ENCODE peak calls at places on chromosomes 2 and 18, in six cellular contexts. C is spleen, F is HAP-1, Q is AG10803, N is GM23248, T is MG63. M is an unnamed sample.

GRCh38 chr2:1499033-1499795 is 86.0 kb downstream of the TPO start:
- DNase-seq in C (peak), F (no peak), Q (no peak), N (no peak), T (no peak), M (no peak)

GRCh38 chr2:62768615-62769014 is 63.1 kb downstream of the EHBP1 start:
- DNase-seq in C (no peak), F (no peak), Q (no peak), N (peak), T (no peak), M (no peak)

GRCh38 chr18:76495435-76496199 is 575 bp upstream of the ZNF516 start:
- DNase-seq in C (peak), F (peak), Q (peak), N (peak), T (no peak), M (peak)

GRCh38 chr18:44627245-44627644 is 53.4 kb upstream of the SETBP1 start:
- DNase-seq in C (no peak), F (no peak), Q (peak), N (peak), T (peak), M (no peak)

GRCh38 chr2:240806006-240806405 is 14.0 kb downstream of the KIF1A start:
- DNase-seq in C (no peak), F (peak), Q (no peak), N (no peak), T (no peak), M (no peak)

GRCh38 chr2:231955758-231956472 is 5.6 kb upstream of the DIS3L2 start:
- DNase-seq in C (no peak), F (no peak), Q (no peak), N (no peak), T (no peak), M (no peak)

GRCh38 chr2:6828299-6828584 is 37.5 kb downstream of the CMPK2 start:
- DNase-seq in C (no peak), F (no peak), Q (peak), N (peak), T (no peak), M (peak)

GRCh38 chr2:159455330-159455918 is 160.9 kb downstream of the BAZ2B start:
- DNase-seq in C (no peak), F (no peak), Q (no peak), N (peak), T (no peak), M (no peak)

GRCh38 chr2:39027427-39027826 is 93.4 kb downstream of the SOS1 start:
- DNase-seq in C (no peak), F (no peak), Q (no peak), N (no peak), T (no peak), M (no peak)

GRCh38 chr18:79508565-79509535 is 113.1 kb downstream of the NFATC1 start:
- DNase-seq in C (peak), F (no peak), Q (no peak), N (no peak), T (no peak), M (no peak)

GRCh38 chr2:765369-765768 is 88.2 kb upstream of the TMEM18 start:
- DNase-seq in C (no peak), F (no peak), Q (no peak), N (no peak), T (no peak), M (no peak)

GRCh38 chr2:201643216-201643651 is at the start of gene TMEM237:
- DNase-seq in C (peak), F (peak), Q (peak), N (peak), T (peak), M (no peak)

GRCh38 chr2:28488858-28489575 is 6.8 kb upstream of the PLB1 start:
- DNase-seq in C (no peak), F (no peak), Q (no peak), N (peak), T (no peak), M (no peak)

GRCh38 chr2:56749152-56749752 is 565.5 kb downstream of the CCDC85A start:
- DNase-seq in C (no peak), F (no peak), Q (peak), N (peak), T (no peak), M (peak)

GRCh38 chr2:176199902-176200301 is 11.4 kb downstream of the HOXD1 start:
- DNase-seq in C (no peak), F (no peak), Q (no peak), N (no peak), T (no peak), M (no peak)

GRCh38 chr2:233690444-233690843 is 2.2 kb upstream of the UGT1A6 start:
- DNase-seq in C (no peak), F (no peak), Q (no peak), N (no peak), T (no peak), M (no peak)

GRCh38 chr2:173589604-173590277 is 235.1 kb downstream of the CDCA7 start:
- DNase-seq in C (no peak), F (no peak), Q (no peak), N (no peak), T (peak), M (no peak)

GRCh38 chr2:207619764-207620203 is 5.4 kb downstream of the METTL21A start:
- DNase-seq in C (no peak), F (no peak), Q (no peak), N (no peak), T (no peak), M (no peak)

GRCh38 chr2:237262838-237263771 is 150.9 kb downstream of the COL6A3 start:
- DNase-seq in C (no peak), F (no peak), Q (peak), N (peak), T (peak), M (peak)

GRCh38 chr18:45752681-45753080 is 28.7 kb downstream of the SLC14A1 start:
- DNase-seq in C (no peak), F (no peak), Q (no peak), N (no peak), T (no peak), M (no peak)

GRCh38 chr2:39435974-39436591 is 1.0 kb downstream of the MAP4K3 start:
- DNase-seq in C (no peak), F (no peak), Q (peak), N (peak), T (peak), M (peak)

GRCh38 chr18:63879684-63880083 is 7.8 kb upstream of the SERPINB2 start:
- DNase-seq in C (no peak), F (no peak), Q (no peak), N (no peak), T (no peak), M (no peak)

GRCh38 chr2:128819092-128819491 is 500.4 kb upstream of the HS6ST1 start:
- DNase-seq in C (no peak), F (no peak), Q (no peak), N (no peak), T (no peak), M (no peak)

GRCh38 chr2:169362346-169363026 is at the start of gene LRP2:
- DNase-seq in C (no peak), F (peak), Q (no peak), N (peak), T (peak), M (peak)

GRCh38 chr2:62149708-62150107 is 46.2 kb upstream of the B3GNT2 start:
- DNase-seq in C (no peak), F (no peak), Q (peak), N (peak), T (peak), M (peak)

GRCh38 chr2:156598563-156598962 is 162.4 kb downstream of the GPD2 start:
- DNase-seq in C (no peak), F (no peak), Q (no peak), N (no peak), T (no peak), M (no peak)

GRCh38 chr2:38171208-38171858 is 95.4 kb upstream of the CYP1B1 start:
- DNase-seq in C (no peak), F (no peak), Q (no peak), N (no peak), T (no peak), M (peak)

GRCh38 chr2:158753561-158754302 is 41.4 kb upstream of the DAPL1 start:
- DNase-seq in C (no peak), F (peak), Q (peak), N (peak), T (peak), M (peak)

GRCh38 chr2:105791229-105791628 is 46.5 kb downstream of the NCK2 start:
- DNase-seq in C (no peak), F (no peak), Q (no peak), N (no peak), T (no peak), M (no peak)

GRCh38 chr2:222651721-222652420 is 4.0 kb downstream of the FARSB start:
- DNase-seq in C (no peak), F (no peak), Q (peak), N (peak), T (no peak), M (no peak)

GRCh38 chr2:64910972-64911433 is 78.2 kb upstream of the SLC1A4 start:
- DNase-seq in C (no peak), F (no peak), Q (no peak), N (peak), T (no peak), M (no peak)

GRCh38 chr2:235639387-235639786 is 145.5 kb downstream of the AGAP1 start:
- DNase-seq in C (no peak), F (no peak), Q (peak), N (peak), T (peak), M (peak)

GRCh38 chr2:73832905-73833304 is 4.1 kb downstream of the STAMBP start:
- DNase-seq in C (no peak), F (no peak), Q (no peak), N (no peak), T (peak), M (peak)

GRCh38 chr18:8930990-8931648 is 171.4 kb upstream of the NDUFV2 start:
- DNase-seq in C (no peak), F (no peak), Q (no peak), N (no peak), T (peak), M (no peak)

GRCh38 chr2:149167941-149168340 is 129.4 kb downstream of the LYPD6B start:
- DNase-seq in C (no peak), F (no peak), Q (peak), N (no peak), T (no peak), M (no peak)

GRCh38 chr18:11570073-11570588 is 39.3 kb upstream of the SLC35G4 start:
- DNase-seq in C (no peak), F (no peak), Q (no peak), N (no peak), T (no peak), M (no peak)
- H3K4me3 ChIP-seq in C (no peak), F (no peak), Q (no peak), N (no peak), T (no peak), M (no peak)

GRCh38 chr2:192379736-192380135 is 185.0 kb upstream of the TMEFF2 start:
- DNase-seq in C (no peak), F (no peak), Q (no peak), N (no peak), T (no peak), M (no peak)
- H3K4me3 ChIP-seq in C (no peak), F (no peak), Q (no peak), N (no peak), T (no peak), M (no peak)

GRCh38 chr2:100741880-100742814 is 77.8 kb upstream of the NPAS2 start:
- DNase-seq in C (no peak), F (no peak), Q (peak), N (peak), T (peak), M (peak)
- H3K4me3 ChIP-seq in C (no peak), F (no peak), Q (peak), N (peak), T (no peak), M (no peak)

DNA sequence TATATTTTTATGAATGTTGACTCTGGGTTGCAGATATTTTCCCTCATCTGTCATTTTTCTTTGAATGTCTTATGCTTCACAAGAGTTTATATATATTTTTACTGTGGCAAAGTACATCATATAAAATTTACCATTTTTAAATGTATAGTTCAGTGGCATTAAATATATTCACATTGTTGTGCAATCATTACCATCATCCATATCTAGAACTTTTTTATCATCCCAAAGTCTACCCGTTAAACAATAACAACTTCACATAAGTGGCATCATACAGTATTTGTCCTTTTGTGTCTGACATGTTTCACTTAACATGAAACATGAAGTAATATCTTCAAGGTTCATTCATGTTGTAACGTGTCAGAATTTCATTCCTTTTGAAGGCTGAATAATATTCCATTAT is 24.5 kb downstream of the RAB3GAP1 start:
- DNase-seq in C (no peak), F (no peak), Q (no peak), N (no peak), T (no peak), M (no peak)
- H3K4me3 ChIP-seq in C (no peak), F (no peak), Q (no peak), N (no peak), T (no peak), M (no peak)

GRCh38 chr2:162053808-162054155 is 20.2 kb downstream of the DPP4 start:
- DNase-seq in C (no peak), F (no peak), Q (no peak), N (no peak), T (no peak), M (no peak)
- H3K4me3 ChIP-seq in C (no peak), F (no peak), Q (no peak), N (no peak), T (no peak), M (no peak)

M was measured in astrocyte of the spinal cord.